ENCODE peak calls at places on chromosome 14, in four cellular contexts. One of them, this sample, is unnamed.

GRCh38 chr14:87283547-87283946 is 709.4 kb downstream of the GALC start:
- DNase-seq in adipocyte: no peak
- DNase-seq in IMR-90: no peak
- DNase-seq in PC-3: no peak
- DNase-seq in this sample: no peak

GRCh38 chr14:61512508-61512907 is 182.8 kb upstream of the HIF1A start:
- DNase-seq in adipocyte: peak; percentile 77
- DNase-seq in PC-3: peak; percentile 43
- DNase-seq in IMR-90: peak; percentile 51
- DNase-seq in this sample: no peak

GRCh38 chr14:99809376-99809775 is 16.2 kb downstream of the EML1 start:
- DNase-seq in adipocyte: peak; percentile 92
- DNase-seq in PC-3: no peak
- DNase-seq in IMR-90: peak; percentile 58
- DNase-seq in this sample: no peak

GRCh38 chr14:25049559-25050493 is at the start of gene STXBP6:
- DNase-seq in PC-3: no peak
- DNase-seq in adipocyte: peak; percentile 91
- DNase-seq in IMR-90: peak; percentile 65
- DNase-seq in this sample: peak; percentile 78

GRCh38 chr14:70045296-70045695 is 143.5 kb downstream of the SLC8A3 start:
- DNase-seq in IMR-90: no peak
- DNase-seq in adipocyte: peak; percentile 9
- DNase-seq in PC-3: no peak
- DNase-seq in this sample: no peak

GRCh38 chr14:39957290-39957689 is 525.1 kb upstream of the FBXO33 start:
- DNase-seq in PC-3: no peak
- DNase-seq in adipocyte: no peak
- DNase-seq in IMR-90: no peak
- DNase-seq in this sample: no peak

GRCh38 chr14:97106166-97106565 is 309.0 kb downstream of the VRK1 start:
- DNase-seq in adipocyte: no peak
- DNase-seq in PC-3: no peak
- DNase-seq in IMR-90: no peak
- DNase-seq in this sample: no peak

GRCh38 chr14:99579903-99580570 is 24.0 kb downstream of the CCDC85C start:
- DNase-seq in IMR-90: peak; percentile 77
- DNase-seq in PC-3: peak; percentile 96
- DNase-seq in adipocyte: no peak
- DNase-seq in this sample: peak; percentile 75

GRCh38 chr14:20998674-20999366 is at the start of gene SLC39A2:
- DNase-seq in PC-3: peak; percentile 38
- DNase-seq in IMR-90: peak; percentile 60
- DNase-seq in adipocyte: peak; percentile 63
- DNase-seq in this sample: no peak

GRCh38 chr14:53510281-53510912 is 357.3 kb upstream of the DDHD1 start:
- DNase-seq in IMR-90: no peak
- DNase-seq in adipocyte: no peak
- DNase-seq in PC-3: peak; percentile 20
- DNase-seq in this sample: no peak

GRCh38 chr14:78022059-78022458 is 148.1 kb upstream of the NRXN3 start:
- DNase-seq in adipocyte: peak; percentile 26
- DNase-seq in IMR-90: peak; percentile 16
- DNase-seq in PC-3: peak; percentile 77
- DNase-seq in this sample: peak; percentile 55

GRCh38 chr14:51041853-51042252 is 53.1 kb downstream of the TRIM9 start:
- DNase-seq in IMR-90: no peak
- DNase-seq in adipocyte: no peak
- DNase-seq in PC-3: no peak
- DNase-seq in this sample: no peak

GRCh38 chr14:69005432-69006148 is 26.5 kb upstream of the ACTN1 start:
- DNase-seq in adipocyte: peak; percentile 94
- DNase-seq in PC-3: peak; percentile 91
- DNase-seq in IMR-90: peak; percentile 94
- DNase-seq in this sample: no peak

GRCh38 chr14:91376547-91377477 is 40.8 kb downstream of the CCDC88C start:
- DNase-seq in adipocyte: no peak
- DNase-seq in PC-3: no peak
- DNase-seq in IMR-90: no peak
- DNase-seq in this sample: no peak

GRCh38 chr14:63228221-63228620 is 24.0 kb downstream of the RHOJ start:
- DNase-seq in PC-3: no peak
- DNase-seq in IMR-90: no peak
- DNase-seq in adipocyte: no peak
- DNase-seq in this sample: no peak

GRCh38 chr14:105223770-105224544 is 24.4 kb upstream of the BTBD6 start:
- DNase-seq in PC-3: no peak
- DNase-seq in IMR-90: no peak
- DNase-seq in adipocyte: no peak
- DNase-seq in this sample: no peak

GRCh38 chr14:57391609-57392195 is 1.3 kb downstream of the NAA30 start:
- DNase-seq in adipocyte: peak; percentile 36
- DNase-seq in IMR-90: peak; percentile 8
- DNase-seq in PC-3: peak; percentile 53
- DNase-seq in this sample: no peak

GRCh38 chr14:38309522-38310262 is 53.8 kb upstream of the CLEC14A start:
- DNase-seq in IMR-90: no peak
- DNase-seq in adipocyte: no peak
- DNase-seq in PC-3: no peak
- DNase-seq in this sample: no peak

GRCh38 chr14:65242732-65243134 is 140.4 kb upstream of the MAX start:
- DNase-seq in IMR-90: peak; percentile 42
- DNase-seq in adipocyte: no peak
- DNase-seq in PC-3: peak; percentile 83
- DNase-seq in this sample: peak; percentile 80

GRCh38 chr14:68564826-68565760 is 227.8 kb downstream of the ZFP36L1 start:
- DNase-seq in IMR-90: no peak
- DNase-seq in PC-3: peak; percentile 56
- DNase-seq in adipocyte: peak; percentile 55
- DNase-seq in this sample: no peak

GRCh38 chr14:29868000-29868399 is 59.6 kb downstream of the PRKD1 start:
- DNase-seq in IMR-90: peak; percentile 56
- DNase-seq in PC-3: no peak
- DNase-seq in adipocyte: peak; percentile 65
- DNase-seq in this sample: no peak

GRCh38 chr14:89469210-89470198 is 52.5 kb upstream of the FOXN3 start:
- DNase-seq in IMR-90: peak; percentile 50
- DNase-seq in adipocyte: no peak
- DNase-seq in PC-3: no peak
- DNase-seq in this sample: peak; percentile 20

GRCh38 chr14:101961011-101961721 is 3.2 kb upstream of the DYNC1H1 start:
- DNase-seq in adipocyte: peak; percentile 88
- DNase-seq in PC-3: peak; percentile 90
- DNase-seq in IMR-90: peak; percentile 76
- DNase-seq in this sample: peak; percentile 73

GRCh38 chr14:79571361-79571760 is 639.9 kb downstream of the DIO2 start:
- DNase-seq in IMR-90: no peak
- DNase-seq in adipocyte: no peak
- DNase-seq in PC-3: no peak
- DNase-seq in this sample: peak; percentile 4

GRCh38 chr14:56759094-56759493 is 51.2 kb downstream of the OTX2 start:
- DNase-seq in PC-3: no peak
- DNase-seq in adipocyte: no peak
- DNase-seq in IMR-90: no peak
- DNase-seq in this sample: no peak

GRCh38 chr14:23209651-23210423 is 26.4 kb upstream of the SLC7A8 start:
- DNase-seq in PC-3: no peak
- DNase-seq in IMR-90: peak; percentile 50
- DNase-seq in adipocyte: peak; percentile 22
- DNase-seq in this sample: no peak

GRCh38 chr14:20440882-20441281 is 4.9 kb upstream of the KLHL33 start:
- DNase-seq in adipocyte: no peak
- DNase-seq in PC-3: no peak
- DNase-seq in IMR-90: peak; percentile 11
- DNase-seq in this sample: no peak

GRCh38 chr14:36847366-36847765 is 185.7 kb downstream of the PAX9 start:
- DNase-seq in IMR-90: no peak
- DNase-seq in adipocyte: no peak
- DNase-seq in PC-3: no peak
- DNase-seq in this sample: no peak

GRCh38 chr14:72606879-72607278 is 287.0 kb downstream of the DPF3 start:
- DNase-seq in PC-3: no peak
- DNase-seq in IMR-90: no peak
- DNase-seq in adipocyte: no peak
- DNase-seq in this sample: no peak

GRCh38 chr14:70858641-70859040 is 48.6 kb upstream of the PCNX1 start:
- DNase-seq in PC-3: no peak
- DNase-seq in IMR-90: no peak
- DNase-seq in adipocyte: no peak
- DNase-seq in this sample: no peak

GRCh38 chr14:76729195-76729594 is 32.1 kb upstream of the VASH1 start:
- DNase-seq in adipocyte: no peak
- DNase-seq in IMR-90: no peak
- DNase-seq in PC-3: no peak
- DNase-seq in this sample: no peak

GRCh38 chr14:101948666-101949205 is 15.6 kb upstream of the DYNC1H1 start:
- DNase-seq in PC-3: no peak
- DNase-seq in adipocyte: no peak
- DNase-seq in IMR-90: no peak
- DNase-seq in this sample: no peak

GRCh38 chr14:80213602-80214001 is 2.3 kb upstream of the DIO2 start:
- DNase-seq in PC-3: peak; percentile 81
- DNase-seq in adipocyte: peak; percentile 81
- DNase-seq in IMR-90: peak; percentile 59
- DNase-seq in this sample: peak; percentile 13

GRCh38 chr14:67952786-67953185 is 133.2 kb downstream of the RAD51B start:
- DNase-seq in PC-3: no peak
- DNase-seq in IMR-90: no peak
- DNase-seq in adipocyte: peak; percentile 35
- DNase-seq in this sample: no peak

GRCh38 chr14:31527546-31527945 is 33.7 kb upstream of the NUBPL start:
- DNase-seq in adipocyte: no peak
- DNase-seq in PC-3: no peak
- DNase-seq in IMR-90: no peak
- DNase-seq in this sample: no peak
- H3K4me1 ChIP-seq in adipocyte: no peaks in the 10 kb centered on the region
- H3K4me1 ChIP-seq in PC-3: peaks cover 3% of the 10 kb centered on the region
- H3K4me1 ChIP-seq in IMR-90: no peaks in the 10 kb centered on the region
- H3K4me1 ChIP-seq in this sample: no peaks in the 10 kb centered on the region

GRCh38 chr14:104084251-104085002 is 1.1 kb upstream of the ASPG start:
- DNase-seq in adipocyte: no peak
- DNase-seq in IMR-90: no peak
- DNase-seq in PC-3: no peak
- DNase-seq in this sample: no peak
- H3K27me3 ChIP-seq in adipocyte: peaks cover 35% of the 10 kb centered on the region
- H3K27me3 ChIP-seq in IMR-90: peaks cover 4% of the 10 kb centered on the region
- H3K27me3 ChIP-seq in PC-3: no peaks in the 10 kb centered on the region
- H3K27me3 ChIP-seq in this sample: no peaks in the 10 kb centered on the region

DNA sequence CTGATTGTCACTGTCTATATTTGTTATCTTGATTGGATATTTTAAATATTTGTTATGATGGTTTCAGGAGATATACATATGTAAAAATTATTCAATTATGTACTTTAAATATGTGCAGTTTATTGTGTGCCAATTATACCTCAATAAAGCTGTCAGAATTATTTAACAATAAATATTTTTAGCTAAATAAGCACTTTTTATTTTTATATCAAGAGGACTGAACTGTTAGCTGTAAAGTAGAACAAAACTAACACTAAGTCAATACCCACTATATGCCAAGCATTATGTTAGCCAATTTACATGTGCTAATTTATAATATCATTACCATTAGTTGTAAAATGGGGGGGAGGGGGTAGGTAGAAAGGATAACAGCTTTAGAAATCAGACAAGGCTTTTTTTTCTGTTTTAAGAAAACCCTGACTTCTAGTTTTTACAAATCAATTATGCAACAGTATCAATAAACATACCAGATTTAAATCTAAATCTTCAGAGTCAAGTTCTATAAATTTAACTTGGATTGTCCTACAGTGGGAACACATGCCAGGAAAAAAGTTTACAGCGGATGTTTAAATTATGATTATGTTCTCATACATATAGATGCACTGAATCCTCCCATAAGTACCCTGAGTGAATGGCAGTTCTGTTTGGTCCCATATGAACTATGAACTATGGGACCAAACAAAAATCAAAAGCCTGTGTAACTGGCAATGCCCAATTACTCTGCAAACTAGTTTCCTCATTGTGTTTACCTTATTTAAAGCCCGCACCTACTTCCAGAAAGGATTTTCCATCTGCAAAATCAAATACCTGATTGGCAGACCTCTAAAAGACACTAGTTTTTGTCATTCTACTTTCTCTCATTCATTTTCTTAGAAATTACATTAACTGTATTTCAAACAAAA is 2.8 kb downstream of the RALGAPA1 start:
- DNase-seq in PC-3: no peak
- DNase-seq in IMR-90: no peak
- DNase-seq in adipocyte: no peak
- DNase-seq in this sample: no peak
- H3K4me1 ChIP-seq in PC-3: peaks cover 17% of the 10 kb centered on the region
- H3K4me1 ChIP-seq in IMR-90: peaks cover 4% of the 10 kb centered on the region
- H3K4me1 ChIP-seq in adipocyte: peaks cover 21% of the 10 kb centered on the region
- H3K4me1 ChIP-seq in this sample: no peaks in the 10 kb centered on the region

DNA sequence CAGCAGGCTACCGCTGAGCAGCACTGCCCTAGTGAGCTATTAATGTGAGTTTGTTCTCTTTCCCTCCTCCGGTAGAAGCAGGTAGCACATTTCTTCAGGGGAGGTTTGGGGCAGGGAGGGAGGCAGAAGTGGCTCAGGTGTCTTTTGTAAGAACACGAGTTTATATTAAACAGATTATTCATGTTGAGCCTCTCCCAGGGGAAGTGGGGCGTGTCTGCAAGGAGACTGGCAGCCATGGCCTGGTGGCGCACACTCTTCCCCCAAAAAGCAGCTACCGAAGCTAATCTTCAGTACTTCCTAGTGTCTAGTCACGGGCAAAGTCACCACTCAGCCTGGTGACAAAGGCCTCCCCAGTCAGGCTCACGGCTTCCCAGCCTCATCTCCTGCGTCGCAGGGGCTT is 53.3 kb downstream of the PRIMA1 start:
- DNase-seq in adipocyte: no peak
- DNase-seq in PC-3: no peak
- DNase-seq in IMR-90: no peak
- DNase-seq in this sample: no peak
- H3K27me3 ChIP-seq in adipocyte: no peaks in the 10 kb centered on the region
- H3K27me3 ChIP-seq in PC-3: peaks cover 43% of the 10 kb centered on the region
- H3K27me3 ChIP-seq in IMR-90: no peaks in the 10 kb centered on the region
- H3K27me3 ChIP-seq in this sample: no peaks in the 10 kb centered on the region